ENCODE peak calls at places on chromosomes 12 and 14, in four cellular contexts. One of them, this sample, is unnamed.

GRCh38 chr14:60647837-60648168 is 1.5 kb downstream of the SIX1 start:
- DNase-seq in EL: no peak
- DNase-seq in KBM-7: no peak
- DNase-seq in NCI-H1105: no peak
- DNase-seq in this sample: no peak

GRCh38 chr12:15625075-15625474 is 164.1 kb downstream of the EPS8 start:
- DNase-seq in KBM-7: no peak
- DNase-seq in NCI-H1105: no peak
- DNase-seq in EL: no peak
- DNase-seq in this sample: no peak

GRCh38 chr14:29553427-29553826 is 374.2 kb downstream of the PRKD1 start:
- DNase-seq in KBM-7: no peak
- DNase-seq in NCI-H1105: no peak
- DNase-seq in EL: no peak
- DNase-seq in this sample: no peak

GRCh38 chr14:99946652-99947489 is 118.4 kb upstream of the EVL start:
- DNase-seq in EL: peak; percentile 20
- DNase-seq in NCI-H1105: peak; percentile 40
- DNase-seq in KBM-7: peak; percentile 64
- DNase-seq in this sample: peak; percentile 55

GRCh38 chr12:29732211-29732992 is 51.3 kb downstream of the TMTC1 start:
- DNase-seq in EL: no peak
- DNase-seq in NCI-H1105: no peak
- DNase-seq in KBM-7: no peak
- DNase-seq in this sample: no peak

GRCh38 chr12:131275824-131276223 is 322.1 kb downstream of the ADGRD1 start:
- DNase-seq in KBM-7: no peak
- DNase-seq in EL: no peak
- DNase-seq in NCI-H1105: no peak
- DNase-seq in this sample: no peak

GRCh38 chr12:54193437-54193836 is 4.7 kb upstream of the SMUG1 start:
- DNase-seq in NCI-H1105: no peak
- DNase-seq in EL: no peak
- DNase-seq in KBM-7: no peak
- DNase-seq in this sample: no peak

GRCh38 chr12:53048780-53049401 is 974 bp upstream of the TNS2 start:
- DNase-seq in EL: peak; percentile 76
- DNase-seq in NCI-H1105: no peak
- DNase-seq in KBM-7: no peak
- DNase-seq in this sample: no peak

GRCh38 chr14:70808402-70809237 is 693 bp downstream of the MAP3K9 start:
- DNase-seq in KBM-7: no peak
- DNase-seq in EL: peak; percentile 25
- DNase-seq in NCI-H1105: peak; percentile 60
- DNase-seq in this sample: no peak

GRCh38 chr12:132907216-132907615 is 19.8 kb upstream of the CHFR start:
- DNase-seq in KBM-7: no peak
- DNase-seq in NCI-H1105: no peak
- DNase-seq in EL: no peak
- DNase-seq in this sample: no peak

GRCh38 chr12:47905313-47905730 is 528 bp upstream of the VDR start:
- DNase-seq in NCI-H1105: peak; percentile 74
- DNase-seq in EL: no peak
- DNase-seq in KBM-7: no peak
- DNase-seq in this sample: no peak

GRCh38 chr14:61567838-61568571 is 127.3 kb upstream of the HIF1A start:
- DNase-seq in EL: no peak
- DNase-seq in NCI-H1105: no peak
- DNase-seq in KBM-7: peak; percentile 85
- DNase-seq in this sample: peak; percentile 97

GRCh38 chr14:76351941-76352340 is 24.0 kb upstream of the ESRRB start:
- DNase-seq in NCI-H1105: no peak
- DNase-seq in KBM-7: no peak
- DNase-seq in EL: no peak
- DNase-seq in this sample: no peak

GRCh38 chr12:128916425-128916824 is 63.1 kb downstream of the GLT1D1 start:
- DNase-seq in EL: no peak
- DNase-seq in NCI-H1105: no peak
- DNase-seq in KBM-7: no peak
- DNase-seq in this sample: no peak

GRCh38 chr12:109294286-109294796 is 14.7 kb downstream of the FOXN4 start:
- DNase-seq in EL: no peak
- DNase-seq in NCI-H1105: no peak
- DNase-seq in KBM-7: no peak
- DNase-seq in this sample: no peak

GRCh38 chr12:105955608-105955931 is 183.2 kb downstream of the NUAK1 start:
- DNase-seq in NCI-H1105: no peak
- DNase-seq in KBM-7: no peak
- DNase-seq in EL: no peak
- DNase-seq in this sample: no peak